ENCODE peak calls at places on chromosomes 5 and 9, in nine cellular contexts. E is psoas muscle, A is tibial nerve, Q is fibroblast of lung, I is BE2C, C is PC-9, W is mammary epithelial cell, B is heart left ventricle, X is brain microvascular endothelial cell. G is an unnamed sample. For H3K27me3, the result is how much of the 10 kb centered on the place peaks cover.

GRCh38 chr5:144484124-144484897 is 313.6 kb downstream of the KCTD16 start:
- DNase-seq in A (no peak), I (no peak), C (no peak), E (no peak), W (peak), B (no peak), X (peak), Q (peak), G (no peak)

GRCh38 chr5:143878430-143878829 is 66.5 kb downstream of the HMHB1 start:
- DNase-seq in B (no peak), E (no peak), C (no peak), Q (no peak), I (no peak), W (no peak), X (no peak), A (no peak), G (no peak)

GRCh38 chr9:128203024-128203841 is at the start of gene DNM1:
- DNase-seq in W (peak), X (no peak), A (no peak), I (peak), C (peak), Q (peak), B (no peak), E (peak), G (peak)

GRCh38 chr5:179316961-179317360 is 28.3 kb downstream of the ADAMTS2 start:
- DNase-seq in I (peak), A (no peak), Q (no peak), X (no peak), B (peak), C (no peak), W (no peak), E (peak), G (no peak)

GRCh38 chr5:9715891-9716335 is 85.8 kb upstream of the TAS2R1 start:
- DNase-seq in I (no peak), Q (peak), W (no peak), A (no peak), B (no peak), X (peak), C (no peak), E (no peak), G (no peak)

GRCh38 chr5:176536132-176536901 is 885 bp downstream of the RNF44 start:
- DNase-seq in X (peak), C (peak), I (peak), Q (peak), E (peak), A (peak), B (peak), W (peak), G (peak)

GRCh38 chr9:137666950-137667670 is 48.3 kb downstream of the EHMT1 start:
- DNase-seq in A (no peak), B (peak), X (no peak), C (no peak), W (no peak), Q (no peak), I (no peak), E (no peak), G (no peak)

GRCh38 chr5:150113047-150113744 is 26.8 kb upstream of the CSF1R start:
- DNase-seq in B (peak), Q (peak), X (no peak), W (peak), C (peak), E (no peak), I (no peak), A (peak), G (no peak)

GRCh38 chr9:36575411-36575882 is 2.8 kb downstream of the MELK start:
- DNase-seq in A (no peak), Q (peak), E (no peak), B (no peak), I (no peak), C (no peak), W (peak), X (no peak), G (no peak)

GRCh38 chr5:56264417-56265025 is 31.4 kb upstream of the ANKRD55 start:
- DNase-seq in A (no peak), I (peak), E (no peak), X (no peak), W (peak), C (no peak), Q (peak), B (no peak), G (no peak)

GRCh38 chr9:128127568-128127989 is at the start of gene PTGES2:
- DNase-seq in Q (peak), C (peak), I (peak), W (peak), A (peak), E (peak), X (peak), B (peak), G (peak)

GRCh38 chr9:97510797-97511761 is 9.6 kb downstream of the TMOD1 start:
- DNase-seq in W (peak), A (no peak), X (peak), C (no peak), E (peak), B (no peak), I (no peak), Q (peak), G (no peak)

GRCh38 chr5:106380736-106381135 is 1290.0 kb downstream of the EFNA5 start:
- DNase-seq in E (no peak), Q (peak), W (peak), B (no peak), C (no peak), X (peak), A (no peak), I (no peak), G (no peak)

GRCh38 chr5:63128018-63128417 is 549.4 kb downstream of the LRRC70 start:
- DNase-seq in Q (peak), E (no peak), B (no peak), I (no peak), A (no peak), X (no peak), C (no peak), W (no peak), G (no peak)

GRCh38 chr5:149228610-149229297 is 42.9 kb upstream of the AFAP1L1 start:
- DNase-seq in A (no peak), I (no peak), Q (peak), X (peak), E (no peak), C (peak), B (peak), W (peak), G (peak)

GRCh38 chr9:37292896-37293295 is 129.6 kb upstream of the GRHPR start:
- DNase-seq in Q (no peak), E (no peak), C (no peak), W (no peak), I (no peak), A (no peak), B (no peak), X (no peak), G (no peak)

GRCh38 chr9:116090030-116090770 is 63.4 kb upstream of the PAPPA start:
- DNase-seq in B (no peak), A (no peak), E (no peak), C (no peak), X (no peak), W (peak), I (no peak), Q (no peak), G (no peak)

GRCh38 chr5:151675225-151675955 is 11.3 kb downstream of the SPARC start:
- DNase-seq in B (no peak), E (no peak), A (no peak), Q (peak), I (no peak), C (no peak), W (no peak), X (no peak), G (no peak)

GRCh38 chr9:29697011-29697410 is 2123.7 kb upstream of the C9orf72 start:
- DNase-seq in B (no peak), A (no peak), W (peak), X (no peak), I (no peak), E (no peak), C (no peak), Q (peak), G (no peak)

GRCh38 chr5:116543501-116543900 is 31.1 kb downstream of the SEMA6A start:
- DNase-seq in A (no peak), W (peak), E (no peak), B (no peak), X (peak), Q (peak), C (no peak), I (no peak), G (no peak)

GRCh38 chr9:82606761-82607382 is 456.1 kb downstream of the RASEF start:
- DNase-seq in E (no peak), C (peak), B (no peak), A (no peak), I (peak), W (peak), X (peak), Q (peak), G (no peak)

GRCh38 chr5:121271546-121271945 is 580.1 kb upstream of the FTMT start:
- DNase-seq in B (no peak), E (no peak), X (no peak), I (no peak), C (no peak), W (no peak), Q (no peak), A (no peak), G (no peak)

GRCh38 chr5:55923177-55923872 is 71.4 kb downstream of the IL6ST start:
- DNase-seq in B (peak), C (peak), I (no peak), X (no peak), E (no peak), W (no peak), A (no peak), Q (no peak), G (no peak)

GRCh38 chr5:87233122-87233521 is 34.6 kb upstream of the RASA1 start:
- DNase-seq in X (no peak), Q (no peak), B (no peak), E (no peak), C (no peak), I (no peak), A (no peak), W (no peak), G (no peak)

GRCh38 chr5:155481182-155481581 is 467.6 kb downstream of the KIF4B start:
- DNase-seq in E (no peak), C (no peak), B (no peak), A (no peak), X (no peak), W (no peak), I (no peak), Q (no peak), G (no peak)

GRCh38 chr9:91899611-91900010 is 50.4 kb downstream of the ROR2 start:
- DNase-seq in A (no peak), Q (no peak), E (no peak), W (no peak), X (no peak), I (no peak), B (no peak), C (no peak), G (no peak)
- H3K4me3 ChIP-seq in A (no peak), Q (no peak), E (no peak), W (no peak), X (no peak), I (peak), B (no peak), C (no peak), G (no peak)

DNA sequence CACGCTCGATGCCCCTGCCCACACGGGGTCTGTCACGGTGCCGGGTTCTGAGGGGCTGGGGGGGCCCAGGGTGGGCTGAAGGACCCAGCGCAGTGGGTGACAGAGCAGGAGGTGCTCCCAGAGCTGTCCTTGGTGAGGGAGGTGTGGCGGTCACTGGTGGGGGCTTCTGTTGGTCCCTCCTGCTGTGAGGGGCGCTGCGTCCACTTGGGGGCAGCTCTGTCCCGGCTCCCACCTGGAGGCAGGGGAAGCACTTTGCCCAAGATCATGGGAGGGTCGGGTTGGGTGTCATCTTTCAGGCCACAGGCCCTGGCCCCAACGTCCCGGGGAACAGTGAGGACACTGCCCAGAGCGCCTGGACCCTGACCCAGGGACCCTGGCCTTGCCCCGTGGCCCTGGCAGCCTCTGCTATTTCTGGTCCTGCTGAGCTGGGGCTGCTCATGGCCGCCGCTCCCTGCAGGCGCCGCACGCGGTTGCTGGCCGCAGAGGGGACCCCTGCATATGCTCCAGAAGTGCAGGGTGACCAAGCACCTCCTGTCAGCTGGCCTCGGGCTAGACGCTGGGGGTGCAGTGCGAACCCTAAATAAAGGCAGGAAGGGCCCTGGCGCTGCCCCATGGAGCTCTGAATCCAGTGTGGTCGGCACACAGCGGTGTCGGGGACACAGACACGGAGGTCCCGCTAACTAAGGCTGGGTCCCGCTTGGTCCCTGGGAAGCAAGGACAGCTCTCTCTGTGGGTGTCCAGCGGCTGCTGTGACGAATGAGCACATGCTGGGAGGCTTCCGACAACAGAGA is 11.6 kb upstream of the RNU6ATAC start:
- DNase-seq in C (peak), W (no peak), E (peak), X (no peak), A (no peak), B (peak), Q (no peak), I (no peak), G (no peak)
- TF ChIP-seq CTCF in C (no peak), W (no peak), E (peak), X (no peak), A (peak), B (peak), Q (peak), I (peak), G (peak)

GRCh38 chr9:126518763-126519162 is 95.0 kb upstream of the LMX1B start:
- DNase-seq in C (no peak), A (no peak), X (no peak), Q (no peak), I (no peak), E (no peak), W (no peak), B (no peak), G (no peak)
- H3K27me3 ChIP-seq in C (half or more), A (half or more), X (under half), Q (under half), I (under half), E (under half), W (under half), B (half or more), G (under half)

GRCh38 chr9:69469136-69469535 is 144.1 kb downstream of the ENTREP1 start:
- DNase-seq in I (no peak), C (no peak), B (no peak), Q (no peak), A (no peak), E (no peak), X (no peak), W (no peak), G (no peak)
- H3K4me3 ChIP-seq in I (no peak), C (no peak), B (no peak), Q (no peak), A (no peak), E (no peak), X (no peak), W (no peak), G (no peak)

GRCh38 chr5:126043684-126044083 is 379.5 kb upstream of the GRAMD2B start:
- DNase-seq in W (no peak), A (no peak), E (no peak), X (peak), B (no peak), I (no peak), C (no peak), Q (peak), G (no peak)

GRCh38 chr5:126044931-126045565 is 378.2 kb upstream of the GRAMD2B start:
- DNase-seq in X (no peak), W (no peak), Q (no peak), I (no peak), E (no peak), C (no peak), B (no peak), A (no peak), G (no peak)

GRCh38 chr5:126044111-126044668 is 379.0 kb upstream of the GRAMD2B start:
- DNase-seq in X (peak), E (no peak), I (peak), C (no peak), W (peak), B (peak), A (no peak), Q (peak), G (no peak)

GRCh38 chr5:126046275-126046674 is 376.9 kb upstream of the GRAMD2B start:
- DNase-seq in B (no peak), W (no peak), C (no peak), X (no peak), A (no peak), E (no peak), Q (no peak), I (no peak), G (no peak)

GRCh38 chr5:126046996-126047395 is 376.2 kb upstream of the GRAMD2B start:
- DNase-seq in X (no peak), I (peak), E (no peak), C (no peak), W (no peak), B (no peak), Q (no peak), A (no peak), G (no peak)
- TF ChIP-seq CTCF in X (no peak), I (no peak), E (no peak), C (no peak), W (no peak), B (no peak), Q (no peak), A (no peak), G (no peak)

GRCh38 chr5:141879941-141880738 is 1.9 kb upstream of the PCDH1 start:
- DNase-seq in A (no peak), E (no peak), I (no peak), X (no peak), Q (no peak), W (no peak), B (no peak), C (no peak), G (peak)

GRCh38 chr5:141878186-141878770 is at the start of gene PCDH1:
- DNase-seq in W (peak), C (peak), I (peak), A (no peak), Q (peak), E (no peak), B (peak), X (no peak), G (no peak)

GRCh38 chr5:141880961-141881801 is 3.0 kb upstream of the PCDH1 start:
- DNase-seq in C (no peak), X (no peak), Q (no peak), W (peak), B (peak), A (no peak), E (no peak), I (no peak), G (no peak)

GRCh38 chr5:141877478-141878185 is 578 bp downstream of the PCDH1 start:
- DNase-seq in A (no peak), Q (no peak), E (no peak), I (peak), B (no peak), C (peak), W (peak), X (no peak), G (no peak)

DNA sequence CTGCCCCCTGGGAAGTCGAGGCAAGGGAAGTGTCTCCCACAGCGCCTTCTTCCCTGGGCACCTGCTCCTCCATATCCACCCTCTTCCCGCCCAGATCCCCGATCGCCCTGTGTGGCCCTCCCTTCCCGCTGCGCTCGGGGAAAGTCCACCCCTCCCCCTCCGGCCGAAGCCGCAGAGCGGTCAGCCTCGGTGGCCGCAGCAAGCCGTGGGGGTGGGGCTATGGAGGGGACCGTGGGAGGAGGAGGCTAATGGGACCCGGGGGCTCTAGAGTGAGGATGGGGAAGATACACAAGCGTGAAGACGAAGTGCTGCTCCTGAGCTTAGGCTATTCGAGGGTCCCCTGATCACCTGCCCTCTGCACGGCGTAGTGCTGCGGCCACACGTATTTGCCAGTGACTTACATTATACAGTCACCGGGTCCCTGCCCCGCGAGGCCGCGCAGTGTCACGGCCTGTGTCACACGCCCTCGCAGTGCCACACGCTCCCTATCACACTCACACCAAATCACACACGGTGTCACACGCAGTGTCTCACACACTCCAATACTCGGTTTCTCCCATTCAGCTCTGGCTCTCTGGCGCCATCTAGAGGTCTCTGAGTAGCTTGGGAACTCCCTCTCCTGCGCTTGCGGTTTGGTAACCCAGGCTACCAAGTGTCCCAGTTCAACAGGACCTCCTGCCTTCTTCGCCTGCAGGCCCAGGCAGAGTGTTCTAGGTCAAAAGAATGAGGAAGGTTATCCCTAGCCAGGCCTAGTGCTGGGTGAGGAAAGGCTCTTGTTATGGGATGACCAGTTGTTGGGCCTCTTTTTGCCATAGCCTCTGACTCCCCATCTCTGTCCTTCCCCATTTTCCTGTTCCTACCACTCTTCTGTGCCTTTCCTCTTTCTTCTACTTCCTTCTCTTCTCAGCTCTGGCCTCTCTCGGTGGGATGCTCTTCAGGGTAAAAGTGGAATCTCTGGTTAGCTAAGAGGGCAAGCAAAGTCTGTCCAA is 855 bp upstream of the PCDH1 start:
- DNase-seq in I (peak), C (peak), W (peak), A (peak), E (peak), B (peak), Q (peak), X (peak), G (peak)
- H3K27me3 ChIP-seq in I (under half), C (under half), W (under half), A (under half), E (under half), B (under half), Q (half or more), X (half or more), G (under half)

GRCh38 chr5:72817639-72818266 is 1.3 kb downstream of the TNPO1 start:
- DNase-seq in E (no peak), Q (peak), A (no peak), X (no peak), I (no peak), B (no peak), W (no peak), C (no peak), G (no peak)

GRCh38 chr5:72817076-72817476 is 615 bp downstream of the TNPO1 start:
- DNase-seq in A (peak), C (no peak), X (peak), Q (peak), I (peak), B (peak), W (peak), E (peak), G (peak)

GRCh38 chr5:72816297-72817075 is at the start of gene TNPO1:
- DNase-seq in W (peak), E (peak), C (peak), Q (peak), I (peak), A (peak), B (peak), X (peak), G (peak)

GRCh38 chr5:72821776-72822175 is 5.3 kb downstream of the TNPO1 start:
- DNase-seq in A (no peak), E (no peak), I (no peak), Q (no peak), X (no peak), C (no peak), W (no peak), B (no peak), G (no peak)

GRCh38 chr5:72818866-72819534 is 2.5 kb downstream of the TNPO1 start:
- DNase-seq in B (peak), W (peak), Q (peak), I (peak), X (peak), C (peak), A (peak), E (peak), G (peak)
- H3K4me3 ChIP-seq in B (peak), W (peak), Q (peak), I (peak), X (peak), C (peak), A (no peak), E (peak), G (peak)

G was measured in dorsolateral prefrontal cortex.